ENCODE peak calls at places on chromosomes 11 and 22, in four cellular contexts. G is HepG2, Y is GM12878, Q is K562. D is an unnamed sample.

GRCh38 chr11:6315811-6316425 is 4.4 kb downstream of the CAVIN3 start:
- DNase-seq in G (peak), Y (no peak), Q (peak), D (peak)

GRCh38 chr11:88827018-88827676 is 238.6 kb downstream of the GRM5 start:
- DNase-seq in G (no peak), Y (no peak), Q (no peak), D (no peak)

GRCh38 chr11:127108838-127109237 is 108.3 kb upstream of the KIRREL3 start:
- DNase-seq in G (no peak), Y (no peak), Q (no peak), D (no peak)

GRCh38 chr11:69707156-69707555 is 3.3 kb upstream of the FGF19 start:
- DNase-seq in G (no peak), Y (no peak), Q (peak), D (peak)

GRCh38 chr11:100752371-100753073 is 65.4 kb downstream of the ARHGAP42 start:
- DNase-seq in G (no peak), Y (no peak), Q (no peak), D (no peak)

GRCh38 chr11:129425214-129425613 is 49.6 kb downstream of the BARX2 start:
- DNase-seq in G (no peak), Y (no peak), Q (no peak), D (no peak)

GRCh38 chr11:926341-926916 is 759 bp downstream of the AP2A2 start:
- DNase-seq in G (no peak), Y (no peak), Q (peak), D (no peak)

GRCh38 chr22:49951001-49951677 is 9.4 kb upstream of the PIM3 start:
- DNase-seq in G (no peak), Y (no peak), Q (no peak), D (no peak)

GRCh38 chr11:115324569-115325432 is 179.4 kb downstream of the CADM1 start:
- DNase-seq in G (peak), Y (peak), Q (peak), D (peak)

GRCh38 chr22:20200411-20200810 is 49.6 kb upstream of the CCDC188 start:
- DNase-seq in G (no peak), Y (no peak), Q (no peak), D (no peak)

GRCh38 chr11:9344046-9344680 is 29.8 kb upstream of the TMEM41B start:
- DNase-seq in G (peak), Y (no peak), Q (no peak), D (no peak)

GRCh38 chr22:22616636-22617035 is 27.8 kb upstream of the GGTLC2 start:
- DNase-seq in G (no peak), Y (peak), Q (peak), D (no peak)

GRCh38 chr22:43919106-43919965 is 4.3 kb upstream of the PNPLA3 start:
- DNase-seq in G (no peak), Y (no peak), Q (no peak), D (no peak)

GRCh38 chr11:19089421-19089820 is 27.5 kb upstream of the ZDHHC13 start:
- DNase-seq in G (no peak), Y (no peak), Q (no peak), D (no peak)

GRCh38 chr11:109552376-109552775 is 130.4 kb downstream of the C11orf87 start:
- DNase-seq in G (no peak), Y (no peak), Q (no peak), D (no peak)

GRCh38 chr11:3056296-3057068 is 741 bp downstream of the CARS1 start:
- DNase-seq in G (no peak), Y (no peak), Q (no peak), D (no peak)

GRCh38 chr22:46121079-46121478 is 29.2 kb upstream of the PPARA start:
- DNase-seq in G (no peak), Y (no peak), Q (no peak), D (no peak)

GRCh38 chr11:129814244-129814992 is 1.2 kb upstream of the TMEM45B start:
- DNase-seq in G (no peak), Y (no peak), Q (peak), D (no peak)

GRCh38 chr22:29716814-29717213 is 3.0 kb upstream of the CABP7 start:
- DNase-seq in G (peak), Y (no peak), Q (peak), D (peak)

GRCh38 chr11:33413296-33413695 is 156.1 kb downstream of the HIPK3 start:
- DNase-seq in G (no peak), Y (no peak), Q (no peak), D (no peak)

GRCh38 chr11:106076421-106076922 is 675 bp downstream of the KBTBD3 start:
- DNase-seq in G (no peak), Y (no peak), Q (no peak), D (no peak)

GRCh38 chr11:38612701-38613100 is 2014.7 kb upstream of the RAG2 start:
- DNase-seq in G (no peak), Y (no peak), Q (no peak), D (no peak)

GRCh38 chr11:67371549-67372231 is 1.7 kb downstream of the CLCF1 start:
- DNase-seq in G (peak), Y (no peak), Q (peak), D (peak)

GRCh38 chr11:105923814-105924213 is 98.2 kb downstream of the MSANTD4 start:
- DNase-seq in G (no peak), Y (no peak), Q (no peak), D (no peak)

GRCh38 chr11:4797212-4797611 is 7.0 kb downstream of the OR52R1 start:
- DNase-seq in G (no peak), Y (no peak), Q (no peak), D (no peak)

GRCh38 chr11:84437129-84438123 is 1151.3 kb upstream of the CCDC90B start:
- DNase-seq in G (peak), Y (peak), Q (no peak), D (peak)

GRCh38 chr22:44661070-44661469 is 40.9 kb upstream of the PRR5 start:
- DNase-seq in G (no peak), Y (no peak), Q (no peak), D (peak)

GRCh38 chr22:30438559-30438958 is 13.0 kb downstream of the MTFP1 start:
- DNase-seq in G (no peak), Y (no peak), Q (peak), D (no peak)

GRCh38 chr22:23801238-23801821 is 14.6 kb downstream of the SMARCB1 start:
- DNase-seq in G (no peak), Y (no peak), Q (no peak), D (no peak)
- TF ChIP-seq TCF7 in G (no peak), Y (no peak), Q (no peak), D (no peak)

DNA sequence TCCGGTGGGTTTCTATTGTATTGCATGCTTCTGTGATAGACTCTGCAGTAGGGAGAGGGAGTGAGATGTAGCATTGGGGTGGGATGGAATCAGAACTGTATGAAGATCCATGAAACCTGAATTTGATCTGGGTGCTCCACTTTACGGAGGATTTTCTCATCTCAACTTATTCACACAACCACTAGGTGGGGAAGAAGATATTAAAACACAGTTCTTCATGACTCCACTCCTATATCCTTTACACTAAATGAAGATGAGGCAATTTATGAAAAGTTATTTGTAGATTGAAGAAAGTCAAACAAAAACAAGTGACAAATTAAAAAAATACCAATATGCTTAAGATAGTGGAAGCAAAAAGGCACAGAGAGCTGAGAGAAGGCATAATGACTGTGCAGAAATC is 92.6 kb upstream of the PDGFD start:
- DNase-seq in G (no peak), Y (no peak), Q (no peak), D (no peak)
- TF ChIP-seq CREB1 in G (no peak), Y (no peak), Q (no peak), D (no peak)

GRCh38 chr11:28137832-28138231 is 29.6 kb downstream of the METTL15 start:
- DNase-seq in G (no peak), Y (no peak), Q (no peak), D (no peak)

GRCh38 chr11:28132541-28132940 is 24.4 kb downstream of the METTL15 start:
- DNase-seq in G (no peak), Y (no peak), Q (no peak), D (no peak)

GRCh38 chr11:28133146-28133545 is 25.0 kb downstream of the METTL15 start:
- DNase-seq in G (no peak), Y (no peak), Q (no peak), D (no peak)
- TF ChIP-seq TCF7 in G (no peak), Y (no peak), Q (no peak), D (no peak)

DNA sequence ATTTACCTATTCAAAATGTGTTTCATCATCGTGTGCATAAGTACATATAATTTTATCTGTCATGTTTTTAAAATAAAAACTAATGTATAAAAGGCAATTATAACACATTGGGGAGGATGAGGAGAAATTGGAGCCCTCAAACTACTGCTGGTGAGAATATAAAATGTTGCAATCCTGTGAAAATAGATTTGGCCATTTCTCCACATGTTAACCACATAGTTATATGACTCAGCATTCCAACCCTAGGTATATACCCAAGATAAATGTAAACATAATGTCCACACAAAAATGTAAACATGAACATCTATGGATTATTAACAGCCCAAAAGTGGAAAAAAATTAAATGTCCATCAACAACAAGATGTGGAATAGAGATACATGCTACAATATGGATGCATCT is 928.0 kb upstream of the FAT3 start:
- DNase-seq in G (no peak), Y (no peak), Q (no peak), D (no peak)
- TF ChIP-seq CREB1 in G (no peak), Y (no peak), Q (no peak), D (no peak)

GRCh38 chr11:91921974-91922373 is 302.6 kb upstream of the FAT3 start:
- DNase-seq in G (no peak), Y (no peak), Q (no peak), D (no peak)
- TF ChIP-seq TCF7 in G (no peak), Y (no peak), Q (no peak), D (no peak)

DNA sequence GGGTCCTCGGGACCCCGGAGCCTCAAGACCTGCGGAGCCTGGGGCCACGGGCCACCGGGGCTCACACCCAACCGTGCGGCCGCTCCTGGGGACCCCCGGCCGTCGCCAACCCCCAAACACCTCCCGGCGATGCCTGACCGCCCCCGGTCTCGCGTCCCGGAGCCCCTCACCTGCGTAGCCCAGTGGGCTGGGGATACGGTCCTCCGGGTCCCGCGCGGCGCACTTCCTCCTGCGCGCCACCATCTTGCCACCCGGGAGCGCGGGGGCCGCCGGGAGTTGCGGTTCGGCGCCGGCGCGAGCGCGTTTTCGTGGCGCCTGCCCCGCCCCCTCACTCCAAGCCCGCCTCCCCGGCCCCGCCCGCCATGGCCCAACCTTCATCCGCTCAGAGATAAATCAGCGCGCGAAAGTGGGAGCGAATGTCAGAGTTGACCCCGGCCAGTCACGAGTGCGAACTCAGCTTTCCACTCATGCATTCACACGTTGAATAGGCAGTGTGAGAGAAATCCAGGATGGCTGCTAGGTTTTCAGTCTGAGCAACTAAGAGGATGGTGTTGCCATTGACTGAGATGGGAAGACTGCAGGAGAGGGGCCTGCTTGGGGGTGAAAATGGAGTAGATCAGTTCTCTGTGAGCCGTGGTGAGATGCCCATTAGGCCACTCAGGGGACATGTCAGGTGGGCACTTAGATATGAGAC is at the start of gene RRP7A:
- DNase-seq in G (peak), Y (no peak), Q (peak), D (peak)
- TF ChIP-seq CREB1 in G (no peak), Y (peak), Q (no peak), D (no peak)